ENCODE peak calls at places on chromosomes 11 and 22, in seven cellular contexts. Y, Q, I, P, D, N and G are unnamed samples.

GRCh38 chr11:88174627-88175003 is 628 bp downstream of the RAB38 start:
- DNase-seq in I (peak), Q (no peak), Y (peak), D (peak), N (no peak), P (peak), G (peak)

GRCh38 chr11:124917115-124917637 is 1.9 kb upstream of the HEPN1 start:
- DNase-seq in D (no peak), Y (no peak), P (no peak), N (no peak), I (no peak), Q (no peak), G (no peak)

GRCh38 chr22:23826510-23827350 is 12.1 kb downstream of the DERL3 start:
- DNase-seq in P (no peak), Q (no peak), Y (no peak), N (no peak), D (peak), I (no peak), G (no peak)

GRCh38 chr22:38956551-38956950 is 858 bp upstream of the APOBEC3A start:
- DNase-seq in P (no peak), I (no peak), D (peak), N (no peak), Q (no peak), Y (no peak), G (no peak)

GRCh38 chr22:44180706-44181032 is at the start of gene PARVG:
- DNase-seq in D (peak), I (no peak), N (peak), Q (no peak), P (no peak), Y (no peak), G (peak)

GRCh38 chr11:74694536-74694935 is 36.7 kb downstream of the CHRDL2 start:
- DNase-seq in Y (no peak), Q (no peak), I (no peak), D (no peak), P (peak), N (no peak), G (no peak)

GRCh38 chr11:126328938-126329643 is 25.2 kb downstream of the DCPS start:
- DNase-seq in Y (no peak), D (peak), I (no peak), Q (no peak), N (no peak), P (no peak), G (no peak)

GRCh38 chr11:114228401-114229061 is 67.7 kb upstream of the NNMT start:
- DNase-seq in Y (no peak), P (no peak), D (no peak), Q (no peak), N (no peak), I (no peak), G (no peak)

GRCh38 chr11:13972958-13973357 is 10.4 kb downstream of the SPON1 start:
- DNase-seq in Q (no peak), N (no peak), Y (no peak), P (no peak), D (no peak), I (no peak), G (no peak)

GRCh38 chr11:4018641-4019040 is 76.0 kb upstream of the RRM1 start:
- DNase-seq in N (no peak), Y (no peak), D (no peak), I (no peak), P (peak), Q (no peak), G (no peak)

GRCh38 chr22:41940853-41941765 is 5.8 kb downstream of the CENPM start:
- DNase-seq in P (peak), N (peak), Y (peak), D (peak), Q (no peak), I (peak), G (peak)

GRCh38 chr11:8329336-8329735 is 65.7 kb upstream of the LMO1 start:
- DNase-seq in Q (no peak), I (no peak), P (no peak), D (no peak), Y (no peak), N (no peak), G (no peak)

GRCh38 chr11:8327761-8328192 is 64.1 kb upstream of the LMO1 start:
- DNase-seq in I (no peak), D (peak), N (no peak), P (no peak), Y (no peak), Q (no peak), G (no peak)

GRCh38 chr11:8329961-8330361 is 66.3 kb upstream of the LMO1 start:
- DNase-seq in N (no peak), Y (no peak), D (no peak), Q (no peak), P (no peak), I (no peak), G (no peak)

GRCh38 chr11:8328231-8328794 is 64.6 kb upstream of the LMO1 start:
- DNase-seq in Q (no peak), N (no peak), P (no peak), D (peak), Y (no peak), I (no peak), G (no peak)

GRCh38 chr11:8328848-8329330 is 65.2 kb upstream of the LMO1 start:
- DNase-seq in Q (no peak), P (peak), D (peak), Y (peak), I (peak), N (peak), G (peak)
- TF ChIP-seq CTCF in Q (peak), P (peak), D (peak), Y (peak), I (peak), N (peak), G (peak)

GRCh38 chr11:111067994-111068393 is 177.5 kb upstream of the POU2AF2 start:
- DNase-seq in Q (no peak), P (no peak), D (no peak), I (no peak), Y (no peak), N (no peak), G (no peak)

GRCh38 chr11:111064118-111064517 is 181.4 kb upstream of the POU2AF2 start:
- DNase-seq in Y (no peak), D (no peak), N (no peak), I (peak), P (no peak), Q (no peak), G (no peak)

GRCh38 chr11:111066861-111067260 is 178.7 kb upstream of the POU2AF2 start:
- DNase-seq in N (no peak), Q (no peak), Y (no peak), D (no peak), P (no peak), I (peak), G (no peak)

GRCh38 chr11:111063711-111064110 is 181.8 kb upstream of the POU2AF2 start:
- DNase-seq in N (no peak), D (no peak), I (no peak), Y (no peak), P (no peak), Q (no peak), G (no peak)

DNA sequence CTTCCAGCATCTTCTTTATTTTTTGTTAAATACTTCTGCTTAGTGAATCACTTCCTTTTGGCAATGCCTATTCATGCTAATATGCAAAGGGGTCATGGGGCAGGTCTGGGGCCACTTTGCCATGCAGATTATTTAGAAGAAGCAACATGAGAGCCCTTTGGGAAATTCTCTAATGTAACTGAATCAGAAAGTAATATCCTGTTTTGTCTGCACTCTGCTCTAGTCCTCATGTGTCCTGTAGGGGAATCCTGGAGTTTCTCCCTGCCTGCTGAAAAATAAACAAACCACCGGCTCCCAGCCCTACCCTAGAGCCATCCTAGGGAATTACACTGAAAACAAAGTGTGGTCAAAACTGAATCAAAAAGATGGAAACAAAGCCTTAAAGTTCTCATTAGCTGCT is 176.4 kb upstream of the POU2AF2 start:
- DNase-seq in I (no peak), Q (no peak), N (no peak), D (no peak), P (peak), Y (no peak), G (no peak)
- TF ChIP-seq CTCF in I (peak), Q (no peak), N (no peak), D (no peak), P (peak), Y (no peak), G (no peak)

GRCh38 chr22:45462034-45462655 is 40.5 kb upstream of the FBLN1 start:
- DNase-seq in Y (no peak), D (no peak), P (no peak), N (no peak), I (no peak), Q (no peak), G (no peak)
- TF ChIP-seq CTCF in Y (no peak), D (no peak), P (peak), N (no peak), I (no peak), Q (no peak), G (no peak)

DNA sequence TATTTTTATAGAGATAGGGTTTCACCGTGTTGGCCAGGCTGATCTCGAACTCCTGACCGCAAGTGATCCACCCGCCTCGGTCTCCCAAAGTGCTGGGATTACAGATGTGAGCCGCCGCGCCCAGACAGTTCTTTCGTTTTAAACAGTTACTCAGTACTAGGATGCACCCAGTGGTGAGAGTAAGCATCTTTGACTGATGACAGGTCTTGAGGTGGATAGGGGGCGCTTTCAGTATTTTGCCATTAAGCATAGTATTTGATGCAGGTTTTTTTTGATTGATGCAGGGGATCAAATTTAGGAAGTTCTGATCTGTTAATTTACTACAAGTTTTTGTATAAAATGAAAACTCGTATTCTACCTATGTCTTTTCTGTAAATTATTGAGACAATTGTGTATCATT is 13.2 kb upstream of the TRIM34 start:
- DNase-seq in Q (no peak), D (no peak), Y (no peak), P (no peak), N (no peak), I (no peak), G (no peak)
- TF ChIP-seq CTCF in Q (no peak), D (no peak), Y (no peak), P (no peak), N (no peak), I (no peak), G (no peak)

GRCh38 chr11:30775123-30775522 is 189.0 kb upstream of the MPPED2 start:
- DNase-seq in N (no peak), D (no peak), P (no peak), Q (no peak), I (no peak), Y (no peak), G (no peak)
- TF ChIP-seq CTCF in N (no peak), D (no peak), P (no peak), Q (no peak), I (peak), Y (no peak), G (no peak)

DNA sequence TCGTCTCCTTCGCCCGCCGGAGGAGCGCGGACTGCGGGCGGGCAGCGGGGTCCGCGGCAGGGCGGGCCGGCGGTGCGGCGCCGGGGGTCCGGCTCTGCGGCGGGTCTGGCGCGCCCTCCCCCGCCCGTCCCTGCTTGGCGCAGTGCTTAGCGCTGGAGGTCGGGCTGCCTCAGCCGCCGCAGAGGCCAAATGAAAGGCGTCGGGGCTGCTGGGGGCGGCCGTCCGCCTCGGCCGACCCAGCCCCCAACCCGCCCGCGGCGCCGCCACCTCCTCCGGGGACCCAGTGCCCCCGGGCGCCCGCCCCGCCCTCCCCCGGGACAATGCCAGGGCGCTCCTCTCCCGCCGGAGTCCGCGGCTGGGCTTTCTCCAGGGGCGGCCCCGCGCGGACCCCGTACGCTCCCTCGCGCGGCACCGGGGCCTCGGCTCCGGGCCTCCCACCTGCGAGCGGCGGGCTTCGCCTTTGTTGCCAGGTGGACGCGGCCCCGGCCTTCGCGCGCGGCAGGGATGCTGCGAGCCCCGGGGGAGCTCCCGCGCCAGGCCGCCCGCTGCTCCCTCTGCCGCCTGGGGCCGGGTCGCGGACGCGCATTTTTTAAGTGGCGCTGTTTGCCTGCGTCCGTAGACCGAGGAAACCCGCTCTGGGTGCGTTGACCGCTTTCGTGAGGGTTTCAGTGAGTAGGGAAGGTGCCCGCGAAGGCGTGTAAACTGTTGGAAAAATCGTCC is 575 bp downstream of the APLP2 start:
- DNase-seq in D (peak), I (no peak), Y (peak), P (no peak), Q (no peak), N (peak), G (peak)
- TF ChIP-seq CTCF in D (no peak), I (no peak), Y (peak), P (no peak), Q (no peak), N (no peak), G (no peak)

DNA sequence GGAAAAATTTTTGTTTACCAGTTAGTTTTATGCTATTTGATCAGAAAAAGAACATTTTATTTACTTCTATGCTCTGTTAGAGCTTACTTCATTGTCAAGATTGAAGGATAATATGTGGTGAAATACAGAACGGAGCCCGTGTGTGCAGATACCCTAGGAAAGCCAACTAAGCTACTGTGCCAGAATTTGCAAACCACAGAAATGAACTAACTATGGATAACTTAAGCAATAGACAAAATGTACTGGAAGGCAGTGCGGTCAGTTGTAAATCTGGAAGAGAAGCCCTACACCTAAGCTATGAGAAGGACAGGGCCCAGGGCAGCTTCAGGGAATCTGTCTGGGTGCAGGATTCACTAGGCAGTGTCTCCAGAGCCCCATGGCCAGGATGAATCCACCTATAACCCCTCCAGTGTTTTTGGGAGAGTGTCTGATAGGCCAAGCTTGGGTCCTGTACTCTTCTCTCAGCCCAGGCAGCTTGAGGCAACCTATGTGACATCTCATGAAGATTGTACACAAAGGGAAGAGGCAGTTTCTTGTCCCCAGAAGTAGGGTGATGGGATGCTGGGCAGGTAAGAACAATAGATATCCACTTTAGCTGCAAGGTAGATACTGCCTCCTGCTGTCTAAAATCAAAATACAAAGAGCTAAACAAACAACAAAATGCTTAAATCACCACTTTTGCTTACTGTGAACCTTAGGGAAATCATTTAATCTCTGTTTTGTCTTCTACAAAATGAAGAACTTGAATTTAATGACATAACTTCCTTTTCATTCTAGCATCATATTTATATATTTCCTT is 12.1 kb downstream of the MMP7 start:
- DNase-seq in I (peak), Q (no peak), Y (no peak), P (no peak), N (no peak), D (no peak), G (no peak)
- TF ChIP-seq CTCF in I (no peak), Q (no peak), Y (no peak), P (no peak), N (no peak), D (no peak), G (no peak)

GRCh38 chr11:17932472-17932871 is 80.4 kb downstream of the SERGEF start:
- DNase-seq in D (no peak), N (no peak), I (no peak), Y (no peak), P (no peak), Q (no peak), G (no peak)
- TF ChIP-seq CTCF in D (no peak), N (no peak), I (no peak), Y (no peak), P (no peak), Q (no peak), G (no peak)

GRCh38 chr11:1084561-1085439 is 10.1 kb downstream of the MUC2 start:
- DNase-seq in Q (no peak), P (no peak), I (no peak), N (no peak), Y (no peak), D (peak), G (no peak)
- TF ChIP-seq CTCF in Q (no peak), P (no peak), I (no peak), N (no peak), Y (no peak), D (no peak), G (no peak)